ENCODE peak calls at places on chromosomes 4 and X, in ten cellular contexts. J is mucosa of descending colon, G is PC-3, H is neural progenitor cell, L is fibroblast of mammary gland, F is endothelial cell, V is HepG2, B is bronchial epithelial cell, O is BE2C, D is A549. C is an unnamed sample.

GRCh38 chr4:102858828-102859464 is 9.8 kb upstream of the CISD2 start:
- DNase-seq in J (no peak), G (no peak), H (no peak), L (no peak), F (no peak), V (no peak), B (no peak), O (no peak), D (no peak), C (no peak)

GRCh38 chrX:149540133-149540620 is 635 bp upstream of the EOLA1 start:
- DNase-seq in J (peak; percentile 90), G (peak; percentile 77), H (peak; percentile 95), L (peak; percentile 80), F (peak; percentile 82), V (peak; percentile 70), B (peak; percentile 55), O (peak; percentile 93), D (peak; percentile 91), C (peak; percentile 91)

GRCh38 chr4:43113196-43113595 is 220.7 kb downstream of the GRXCR1 start:
- DNase-seq in J (no peak), G (no peak), H (no peak), L (no peak), F (no peak), V (no peak), B (no peak), O (no peak), D (no peak), C (no peak)

GRCh38 chrX:135416546-135416945 is 5.2 kb upstream of the SMIM10L2A start:
- DNase-seq in J (no peak), G (peak; percentile 85), H (no peak), L (no peak), F (no peak), V (no peak), B (peak; percentile 50), O (no peak), D (peak; percentile 30), C (no peak)

GRCh38 chrX:21926116-21926515 is 14.4 kb upstream of the SMS start:
- DNase-seq in J (no peak), G (peak; percentile 9), H (no peak), L (peak; percentile 48), F (no peak), V (no peak), B (no peak), O (no peak), D (peak; percentile 18), C (no peak)

GRCh38 chr4:3530663-3531254 is 1.5 kb downstream of the LRPAP1 start:
- DNase-seq in J (no peak), G (no peak), H (no peak), L (no peak), F (no peak), V (no peak), B (no peak), O (no peak), D (no peak), C (no peak)

GRCh38 chr4:47334597-47335185 is 128.8 kb downstream of the COMMD8 start:
- DNase-seq in J (no peak), G (peak; percentile 8), H (no peak), L (no peak), F (no peak), V (no peak), B (peak; percentile 78), O (no peak), D (no peak), C (peak; percentile 34)

GRCh38 chr4:108834787-108835384 is 72.0 kb upstream of the ETNPPL start:
- DNase-seq in J (no peak), G (peak; percentile 55), H (peak; percentile 65), L (peak; percentile 75), F (no peak), V (peak; percentile 23), B (peak; percentile 76), O (no peak), D (peak; percentile 17), C (no peak)

GRCh38 chr4:56772134-56772533 is 49.4 kb downstream of the SPINK2 start:
- DNase-seq in J (no peak), G (no peak), H (no peak), L (no peak), F (no peak), V (no peak), B (peak; percentile 22), O (no peak), D (no peak), C (no peak)

GRCh38 chr4:3836041-3836801 is 70.0 kb downstream of the ADRA2C start:
- DNase-seq in J (no peak), G (no peak), H (peak; percentile 63), L (no peak), F (no peak), V (no peak), B (no peak), O (peak; percentile 41), D (no peak), C (no peak)

GRCh38 chr4:113537183-113537977 is 224.2 kb downstream of the CAMK2D start:
- DNase-seq in J (no peak), G (no peak), H (no peak), L (no peak), F (no peak), V (no peak), B (no peak), O (no peak), D (no peak), C (no peak)

GRCh38 chr4:39873823-39874222 is 103.9 kb downstream of the PDS5A start:
- DNase-seq in J (no peak), G (no peak), H (no peak), L (peak; percentile 9), F (no peak), V (no peak), B (no peak), O (no peak), D (no peak), C (no peak)

GRCh38 chr4:102263024-102263787 is 82.1 kb downstream of the SLC39A8 start:
- DNase-seq in J (no peak), G (peak; percentile 80), H (peak; percentile 66), L (peak; percentile 53), F (no peak), V (peak; percentile 41), B (peak; percentile 79), O (no peak), D (peak; percentile 66), C (peak; percentile 60)

GRCh38 chr4:122917731-122918130 is 4.7 kb downstream of the NUDT6 start:
- DNase-seq in J (no peak), G (peak; percentile 15), H (no peak), L (no peak), F (no peak), V (no peak), B (no peak), O (no peak), D (peak; percentile 15), C (peak; percentile 51)

GRCh38 chr4:108683479-108683878 is 33.1 kb downstream of the OSTC start:
- DNase-seq in J (no peak), G (peak; percentile 49), H (peak; percentile 40), L (peak; percentile 56), F (no peak), V (peak; percentile 15), B (peak; percentile 52), O (no peak), D (peak; percentile 27), C (peak; percentile 59)

GRCh38 chrX:136130931-136131843 is 16.1 kb upstream of the FHL1 start:
- DNase-seq in J (no peak), G (peak; percentile 94), H (no peak), L (peak; percentile 80), F (no peak), V (peak; percentile 45), B (peak; percentile 92), O (no peak), D (peak; percentile 71), C (peak; percentile 42)

GRCh38 chr4:184448828-184449227 is 25.5 kb downstream of the IRF2 start:
- DNase-seq in J (no peak), G (no peak), H (peak; percentile 33), L (peak; percentile 76), F (no peak), V (no peak), B (no peak), O (no peak), D (no peak), C (peak; percentile 50)

GRCh38 chrX:80285131-80285773 is 135.0 kb upstream of the TENT5D start:
- DNase-seq in J (no peak), G (peak; percentile 71), H (peak; percentile 68), L (peak; percentile 34), F (peak; percentile 28), V (peak; percentile 8), B (peak; percentile 26), O (peak; percentile 44), D (peak; percentile 53), C (peak; percentile 4)

DNA sequence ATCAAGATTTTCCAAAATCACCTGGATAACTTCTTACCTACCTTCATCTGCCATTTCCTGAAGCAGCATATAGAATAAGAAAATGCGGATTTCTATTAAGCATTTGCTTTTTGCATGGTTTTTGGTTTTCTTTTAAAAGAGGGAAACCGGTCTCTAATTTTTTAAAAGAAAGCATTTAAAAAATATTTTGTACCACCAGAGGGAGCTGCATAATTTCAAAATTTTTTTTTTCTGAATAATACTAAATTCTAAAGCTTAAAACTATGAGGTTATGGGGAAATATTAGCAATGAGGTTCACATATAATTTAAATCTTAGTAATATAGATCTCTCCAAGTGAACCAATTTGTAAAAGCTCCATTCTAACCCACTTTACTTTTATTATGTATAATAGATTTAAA is 137.7 kb upstream of the TENT5D start:
- DNase-seq in J (no peak), G (peak; percentile 25), H (no peak), L (no peak), F (no peak), V (no peak), B (no peak), O (no peak), D (no peak), C (no peak)
- TF ChIP-seq CTCF in J (no peak), G (peak; percentile 50), H (peak; percentile 44), L (peak; percentile 25), F (peak; percentile 70), V (no peak), B (no peak), O (no peak), D (peak; percentile 24), C (no peak)

GRCh38 chrX:139862208-139862607 is 70.6 kb downstream of the ATP11C start:
- DNase-seq in J (no peak), G (no peak), H (no peak), L (no peak), F (no peak), V (no peak), B (no peak), O (no peak), D (no peak), C (no peak)
- TF ChIP-seq CTCF in J (no peak), G (peak; percentile 34), H (peak; percentile 10), L (no peak), F (no peak), V (no peak), B (no peak), O (peak; percentile 14), D (no peak), C (no peak)

GRCh38 chr4:76741663-76742020 is 156.3 kb downstream of the SOWAHB start:
- DNase-seq in J (no peak), G (no peak), H (no peak), L (no peak), F (no peak), V (no peak), B (no peak), O (no peak), D (no peak), C (no peak)
- TF ChIP-seq CTCF in J (no peak), G (no peak), H (no peak), L (no peak), F (no peak), V (no peak), B (no peak), O (no peak), D (no peak), C (no peak)

DNA sequence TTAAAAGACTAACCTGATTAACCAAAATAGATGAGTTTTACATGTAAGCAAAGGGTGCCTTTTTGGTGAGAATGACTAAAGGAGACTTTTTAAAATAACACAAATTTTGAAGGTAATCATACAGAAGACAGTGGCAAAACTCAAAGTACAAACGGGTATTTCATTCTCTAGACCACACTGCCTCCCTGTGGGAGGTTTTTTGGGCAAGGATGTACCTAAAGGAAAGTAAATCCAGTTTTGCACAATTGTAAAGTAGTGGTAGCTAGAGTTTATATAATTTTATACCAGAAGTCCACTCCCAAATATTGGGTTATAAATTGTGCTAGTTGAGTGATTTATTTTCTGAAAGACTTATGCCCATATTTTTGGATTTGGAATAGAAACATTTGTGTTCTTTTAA is 201.0 kb downstream of the PAPSS1 start:
- DNase-seq in J (no peak), G (peak; percentile 43), H (peak; percentile 47), L (peak; percentile 41), F (peak; percentile 33), V (peak; percentile 25), B (peak; percentile 44), O (peak; percentile 58), D (peak; percentile 8), C (peak; percentile 67)
- TF ChIP-seq CTCF in J (no peak), G (peak; percentile 62), H (peak; percentile 67), L (peak; percentile 48), F (no peak), V (peak; percentile 56), B (peak; percentile 50), O (peak; percentile 74), D (peak; percentile 16), C (peak; percentile 54)

C was measured in foreskin fibroblast.